ENCODE peak calls at places on chromosomes 13 and 19, in nine cellular contexts. W is endodermal cell, O is fibroblast of pulmonary artery, N is heart left ventricle, Q is breast epithelium, L is PC-9, H is cardiac muscle cell, M is brain microvascular endothelial cell, T is AG04449. J is an unnamed sample.

GRCh38 chr19:7109678-7110289 is 40.3 kb downstream of the ZNF557 start:
- DNase-seq in W (peak), N (no peak), H (peak), M (peak), Q (no peak), L (no peak), O (peak), T (no peak), J (no peak)

GRCh38 chr19:57058871-57059270 is 60.9 kb upstream of the USP29 start:
- DNase-seq in W (no peak), H (no peak), T (no peak), O (no peak), M (no peak), N (no peak), L (no peak), Q (no peak), J (no peak)

GRCh38 chr13:113862766-113863510 is 938 bp downstream of the GAS6 start:
- DNase-seq in N (peak), H (peak), Q (peak), O (peak), M (no peak), T (no peak), W (peak), L (no peak), J (no peak)

GRCh38 chr19:36488816-36489138 is 584 bp downstream of the ZNF566 start:
- DNase-seq in M (peak), H (no peak), L (peak), Q (no peak), W (no peak), N (no peak), T (no peak), O (no peak), J (no peak)

GRCh38 chr13:28467886-28468519 is 26.9 kb downstream of the FLT1 start:
- DNase-seq in W (no peak), O (no peak), T (no peak), M (no peak), L (no peak), N (no peak), Q (no peak), H (peak), J (no peak)

GRCh38 chr13:42041684-42042035 is 6.8 kb upstream of the DGKH start:
- DNase-seq in M (peak), T (no peak), H (peak), L (peak), O (peak), N (peak), Q (peak), W (peak), J (no peak)

GRCh38 chr13:95921485-95921884 is 131.7 kb downstream of the UGGT2 start:
- DNase-seq in H (no peak), L (no peak), O (no peak), T (peak), Q (no peak), M (no peak), N (no peak), W (no peak), J (no peak)

GRCh38 chr13:75864718-75865117 is 228.6 kb downstream of the LMO7 start:
- DNase-seq in N (no peak), H (peak), L (peak), M (peak), T (no peak), O (peak), Q (no peak), W (no peak), J (no peak)

GRCh38 chr19:49932041-49932451 is 2.7 kb upstream of the NUP62 start:
- DNase-seq in T (no peak), W (no peak), L (peak), H (no peak), M (no peak), O (no peak), N (no peak), Q (no peak), J (no peak)

GRCh38 chr19:18452386-18452785 is 14.5 kb upstream of the ISYNA1 start:
- DNase-seq in L (no peak), Q (no peak), W (no peak), H (no peak), M (no peak), N (no peak), T (no peak), O (no peak), J (no peak)

GRCh38 chr19:54021932-54022331 is 30.5 kb downstream of the CACNG6 start:
- DNase-seq in Q (no peak), N (no peak), O (no peak), H (no peak), W (no peak), T (no peak), M (no peak), L (no peak), J (no peak)

GRCh38 chr13:109900723-109901122 is 114.3 kb upstream of the IRS2 start:
- DNase-seq in H (no peak), L (no peak), N (no peak), W (no peak), Q (no peak), M (no peak), T (no peak), O (no peak), J (no peak)

GRCh38 chr19:6161271-6161850 is 25.9 kb downstream of the ACSBG2 start:
- DNase-seq in L (peak), Q (no peak), O (no peak), T (no peak), W (peak), H (peak), N (peak), M (no peak), J (no peak)

GRCh38 chr13:22961835-22962537 is 218.8 kb upstream of the SGCG start:
- DNase-seq in H (no peak), T (no peak), M (no peak), W (peak), Q (no peak), N (no peak), L (no peak), O (no peak), J (no peak)

GRCh38 chr13:29384466-29384865 is 211.0 kb downstream of the SLC7A1 start:
- DNase-seq in Q (no peak), O (no peak), W (no peak), L (no peak), M (no peak), H (no peak), T (no peak), N (peak), J (no peak)

GRCh38 chr13:44312898-44313551 is 60.6 kb upstream of the SERP2 start:
- DNase-seq in L (peak), N (no peak), T (peak), O (peak), H (peak), W (no peak), M (peak), Q (no peak), J (no peak)

GRCh38 chr13:63463782-63464610 is 2048.3 kb upstream of the PCDH20 start:
- DNase-seq in Q (no peak), O (no peak), L (no peak), H (no peak), N (no peak), M (no peak), W (no peak), T (no peak), J (no peak)

GRCh38 chr19:1768248-1768647 is 14.9 kb downstream of the ONECUT3 start:
- DNase-seq in W (peak), T (no peak), H (peak), L (no peak), N (no peak), M (no peak), Q (no peak), O (no peak), J (no peak)

GRCh38 chr13:99374994-99375805 is 68.0 kb upstream of the GPR183 start:
- DNase-seq in T (no peak), M (no peak), W (peak), Q (no peak), O (no peak), N (peak), L (no peak), H (no peak), J (no peak)

GRCh38 chr19:45175663-45176345 is 2.2 kb downstream of the TRAPPC6A start:
- DNase-seq in H (no peak), W (no peak), L (no peak), Q (no peak), O (no peak), M (no peak), N (no peak), T (no peak), J (no peak)

GRCh38 chr13:29859971-29860370 is 9.6 kb upstream of the UBL3 start:
- DNase-seq in Q (no peak), L (no peak), H (peak), T (no peak), W (no peak), O (peak), M (peak), N (no peak), J (no peak)

GRCh38 chr19:36850646-36851442 is at the start of gene ZNF345:
- DNase-seq in T (peak), O (peak), L (peak), Q (peak), W (peak), N (peak), H (peak), M (peak), J (peak)

GRCh38 chr13:40681341-40682051 is 15.1 kb upstream of the FOXO1 start:
- DNase-seq in O (no peak), N (peak), Q (no peak), T (no peak), W (peak), M (no peak), L (no peak), H (peak), J (no peak)

GRCh38 chr19:12766051-12766521 is 9.3 kb downstream of the HOOK2 start:
- DNase-seq in O (peak), H (no peak), N (peak), W (peak), M (peak), T (no peak), Q (peak), L (peak), J (peak)

GRCh38 chr13:21676611-21677021 is 5.7 kb downstream of the FGF9 start:
- DNase-seq in W (peak), Q (no peak), H (no peak), O (no peak), N (peak), M (no peak), L (no peak), T (no peak), J (no peak)

GRCh38 chr13:79522583-79522982 is 41.6 kb downstream of the NDFIP2 start:
- DNase-seq in N (no peak), W (no peak), M (peak), O (peak), H (peak), T (no peak), Q (no peak), L (no peak), J (no peak)

GRCh38 chr13:44629465-44630183 is 53.5 kb upstream of the TSC22D1 start:
- DNase-seq in M (no peak), O (peak), N (no peak), T (peak), H (peak), L (no peak), W (no peak), Q (no peak), J (no peak)

GRCh38 chr13:38415233-38415632 is 65.6 kb downstream of the UFM1 start:
- DNase-seq in Q (no peak), O (no peak), T (no peak), H (no peak), L (no peak), W (no peak), N (peak), M (no peak), J (no peak)

GRCh38 chr13:72458701-72459100 is 268.7 kb downstream of the MZT1 start:
- DNase-seq in O (peak), Q (no peak), H (peak), M (peak), N (no peak), T (no peak), W (no peak), L (peak), J (no peak)

GRCh38 chr19:11296264-11296663 is 304 bp downstream of the TSPAN16 start:
- DNase-seq in N (peak), T (no peak), O (peak), H (peak), W (no peak), L (no peak), M (no peak), Q (no peak), J (no peak)

GRCh38 chr13:67369895-67370660 is 139.9 kb upstream of the PCDH9 start:
- DNase-seq in M (peak), T (peak), N (no peak), L (no peak), W (no peak), H (peak), Q (no peak), O (peak), J (no peak)

GRCh38 chr13:26965976-26966375 is 205.4 kb upstream of the GPR12 start:
- DNase-seq in W (no peak), O (peak), M (peak), N (peak), T (no peak), H (peak), Q (no peak), L (no peak), J (no peak)

GRCh38 chr19:33467851-33468250 is 53.7 kb downstream of the PEPD start:
- DNase-seq in H (no peak), T (no peak), O (no peak), L (no peak), M (no peak), W (peak), N (no peak), Q (peak), J (no peak)

GRCh38 chr13:109779074-109779473 is 7.3 kb downstream of the IRS2 start:
- DNase-seq in T (no peak), N (no peak), L (no peak), H (no peak), M (no peak), Q (no peak), O (no peak), W (no peak), J (no peak)

GRCh38 chr13:101709952-101710351 is 257.5 kb downstream of the ITGBL1 start:
- DNase-seq in N (no peak), W (no peak), Q (no peak), M (no peak), L (no peak), O (no peak), H (no peak), T (no peak), J (no peak)

GRCh38 chr19:50501568-50502475 is 9.2 kb downstream of the JOSD2 start:
- DNase-seq in W (no peak), H (no peak), M (no peak), L (no peak), T (no peak), Q (no peak), N (peak), O (no peak), J (no peak)

GRCh38 chr19:18502633-18503294 is 19.1 kb downstream of the ELL start:
- DNase-seq in T (no peak), N (peak), H (no peak), O (no peak), M (no peak), W (no peak), Q (no peak), L (no peak), J (no peak)

GRCh38 chr19:39372047-39372802 is 18.7 kb downstream of the PAF1 start:
- DNase-seq in T (peak), Q (peak), M (peak), H (peak), W (no peak), O (peak), L (no peak), N (peak), J (no peak)
- TF ChIP-seq CTCF in T (no peak), Q (no peak), M (no peak), H (no peak), W (no peak), O (no peak), L (no peak), N (no peak), J (no peak)

GRCh38 chr13:30861836-30862467 is 44.1 kb upstream of the MEDAG start:
- DNase-seq in N (no peak), L (no peak), H (no peak), W (no peak), T (no peak), O (no peak), Q (no peak), M (no peak), J (no peak)

GRCh38 chr13:30863231-30863630 is 42.8 kb upstream of the MEDAG start:
- DNase-seq in W (peak), L (no peak), H (no peak), Q (no peak), O (no peak), T (no peak), M (no peak), N (no peak), J (no peak)

GRCh38 chr13:30863796-30864195 is 42.3 kb upstream of the MEDAG start:
- DNase-seq in L (no peak), T (no peak), W (peak), N (no peak), M (no peak), O (no peak), Q (no peak), H (no peak), J (no peak)

GRCh38 chr13:30861163-30861562 is 44.9 kb upstream of the MEDAG start:
- DNase-seq in Q (no peak), T (no peak), M (no peak), O (no peak), W (no peak), L (no peak), H (no peak), N (no peak), J (no peak)

DNA sequence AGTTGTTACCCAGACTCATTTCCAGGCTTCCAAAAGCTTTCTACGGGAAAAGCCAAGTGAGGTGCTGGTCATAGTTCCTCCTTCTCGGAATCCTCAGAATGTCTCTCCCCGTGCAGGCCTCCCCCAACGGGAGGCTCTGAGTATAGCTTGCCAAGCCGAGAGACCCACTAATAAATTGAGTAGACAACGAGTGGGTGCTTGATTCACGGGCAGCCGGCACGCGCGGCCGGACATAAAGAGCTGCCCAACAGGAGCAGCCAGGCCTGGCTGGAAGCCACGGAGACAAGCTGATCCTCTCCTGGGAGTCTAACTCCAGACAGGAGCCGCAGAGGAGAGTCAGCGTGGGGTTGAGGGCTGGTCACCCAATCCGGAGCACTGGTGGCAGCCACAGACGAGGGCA is 43.4 kb upstream of the MEDAG start:
- DNase-seq in T (no peak), O (no peak), N (peak), H (peak), Q (no peak), W (peak), L (no peak), M (peak), J (no peak)
- TF ChIP-seq CTCF in T (no peak), O (no peak), N (no peak), H (no peak), Q (no peak), W (peak), L (no peak), M (peak), J (no peak)

GRCh38 chr19:2791440-2791839 is 6.1 kb downstream of the THOP1 start:
- DNase-seq in W (no peak), T (no peak), O (no peak), N (no peak), M (no peak), L (no peak), Q (no peak), H (no peak), J (no peak)

GRCh38 chr19:2790194-2790556 is 4.9 kb downstream of the THOP1 start:
- DNase-seq in H (no peak), L (no peak), W (no peak), O (no peak), M (no peak), N (no peak), Q (no peak), T (no peak), J (no peak)

GRCh38 chr19:2791876-2792275 is 6.6 kb downstream of the THOP1 start:
- DNase-seq in Q (no peak), H (no peak), N (no peak), L (no peak), O (no peak), W (no peak), M (no peak), T (no peak), J (no peak)

GRCh38 chr19:2793126-2793525 is 7.8 kb downstream of the THOP1 start:
- DNase-seq in H (no peak), O (no peak), Q (no peak), L (no peak), N (no peak), T (no peak), M (no peak), W (no peak), J (no peak)

GRCh38 chr19:2790557-2791271 is 5.4 kb downstream of the THOP1 start:
- DNase-seq in L (no peak), H (no peak), M (no peak), Q (no peak), W (no peak), T (no peak), N (no peak), O (no peak), J (no peak)
- TF ChIP-seq CTCF in L (no peak), H (no peak), M (no peak), Q (no peak), W (no peak), T (no peak), N (no peak), O (no peak), J (no peak)

DNA sequence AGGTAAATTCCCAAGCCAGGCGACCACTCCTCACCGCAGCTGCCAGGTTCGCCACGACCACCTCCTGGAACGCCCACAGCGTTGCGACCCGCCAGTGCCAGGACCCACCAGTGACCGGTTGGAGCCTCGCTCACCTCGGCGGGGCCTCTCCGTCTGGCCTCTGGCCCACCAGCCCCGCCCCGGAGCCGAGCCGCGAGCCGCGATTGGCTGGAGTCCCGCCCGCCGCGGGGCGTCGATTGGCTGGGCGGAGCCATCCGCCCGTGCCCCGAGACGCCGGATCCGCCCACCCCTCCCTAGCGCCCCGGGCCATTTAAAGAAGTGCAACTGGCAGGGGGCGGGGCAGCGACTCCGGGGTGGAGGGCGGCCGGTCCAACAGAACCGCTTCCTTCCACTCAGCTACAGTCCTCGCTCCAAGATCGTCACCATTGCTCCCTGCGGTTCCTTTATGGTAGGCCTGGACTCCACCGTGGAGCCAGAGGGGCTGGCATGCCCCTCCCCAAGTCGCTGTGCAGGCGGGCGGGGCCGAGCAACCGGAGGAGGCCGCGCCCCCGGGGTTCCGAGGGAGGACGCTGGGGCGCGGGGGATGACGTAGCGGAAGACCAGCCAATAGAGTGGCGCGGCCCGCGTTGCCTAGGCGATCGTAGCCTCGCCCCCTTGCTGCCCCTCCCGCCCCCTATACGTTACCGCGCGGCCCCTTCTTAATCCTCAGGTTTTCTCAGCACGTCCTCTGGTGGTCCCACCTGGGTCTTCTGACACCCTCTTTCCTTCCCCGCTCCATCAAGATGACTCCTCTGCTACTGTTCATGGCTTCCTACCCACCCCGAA is at the start of gene SERTAD3:
- DNase-seq in L (peak), W (peak), H (peak), Q (peak), M (peak), O (peak), T (peak), N (peak), J (peak)
- TF ChIP-seq CTCF in L (no peak), W (peak), H (peak), Q (peak), M (peak), O (peak), T (no peak), N (peak), J (peak)

GRCh38 chr13:84455143-84455905 is 573.0 kb upstream of the SLITRK1 start:
- DNase-seq in M (no peak), L (no peak), W (no peak), N (no peak), T (no peak), O (no peak), Q (no peak), H (no peak), J (no peak)
- TF ChIP-seq CTCF in M (peak), L (no peak), W (peak), N (no peak), T (no peak), O (no peak), Q (no peak), H (peak), J (no peak)